ENCODE peak calls at places on chromosomes 11 and 22, in nine cellular contexts. D, B, O, Q, N, Y, K, H and A are unnamed samples.

GRCh38 chr22:23315341-23315917 is 135.1 kb downstream of the BCR start:
- DNase-seq in D (peak; percentile 60), B (peak; percentile 56), O (peak; percentile 64), Q (peak; percentile 43), N (peak; percentile 75), Y (peak; percentile 71), K (no peak), H (peak; percentile 76), A (peak; percentile 56)

GRCh38 chr11:75330279-75330678 is 21.2 kb downstream of the ARRB1 start:
- DNase-seq in D (no peak), B (no peak), O (no peak), Q (no peak), N (no peak), Y (no peak), K (no peak), H (no peak), A (no peak)

GRCh38 chr22:17980638-17981051 is 43.7 kb downstream of the MICAL3 start:
- DNase-seq in D (no peak), B (no peak), O (peak; percentile 54), Q (no peak), N (peak; percentile 27), Y (no peak), K (no peak), H (peak; percentile 56), A (peak; percentile 29)

GRCh38 chr22:39282642-39283311 is 36.6 kb downstream of the RPL3 start:
- DNase-seq in D (no peak), B (no peak), O (no peak), Q (no peak), N (no peak), Y (no peak), K (no peak), H (no peak), A (no peak)

GRCh38 chr11:17498475-17498874 is 21.8 kb upstream of the ABCC8 start:
- DNase-seq in D (no peak), B (no peak), O (peak; percentile 38), Q (no peak), N (peak; percentile 62), Y (no peak), K (no peak), H (no peak), A (no peak)

GRCh38 chr11:117449111-117449693 is 121.5 kb downstream of the CEP164 start:
- DNase-seq in D (no peak), B (no peak), O (peak; percentile 24), Q (no peak), N (no peak), Y (no peak), K (no peak), H (no peak), A (no peak)

GRCh38 chr11:111911563-111912401 is at the start of gene CRYAB:
- DNase-seq in D (peak; percentile 96), B (peak; percentile 75), O (peak; percentile 98), Q (peak; percentile 89), N (peak; percentile 34), Y (peak; percentile 84), K (no peak), H (peak; percentile 79), A (no peak)

GRCh38 chr11:125110996-125111340 is 458 bp downstream of the TMEM218 start:
- DNase-seq in D (no peak), B (no peak), O (peak; percentile 55), Q (no peak), N (no peak), Y (no peak), K (no peak), H (no peak), A (no peak)

GRCh38 chr11:76236092-76237026 is 30.1 kb upstream of the WNT11 start:
- DNase-seq in D (no peak), B (peak; percentile 57), O (peak; percentile 85), Q (no peak), N (peak; percentile 93), Y (peak; percentile 57), K (no peak), H (peak; percentile 71), A (peak; percentile 56)

GRCh38 chr11:60764879-60765278 is 8.2 kb downstream of the MS4A15 start:
- DNase-seq in D (no peak), B (no peak), O (no peak), Q (no peak), N (no peak), Y (no peak), K (no peak), H (no peak), A (no peak)

GRCh38 chr11:12508151-12508740 is 130.9 kb downstream of the PARVA start:
- DNase-seq in D (no peak), B (no peak), O (peak; percentile 85), Q (peak; percentile 34), N (no peak), Y (peak; percentile 83), K (no peak), H (peak; percentile 90), A (no peak)

GRCh38 chr11:131688056-131688693 is 317.8 kb downstream of the NTM start:
- DNase-seq in D (no peak), B (peak; percentile 26), O (peak; percentile 81), Q (peak; percentile 14), N (peak; percentile 84), Y (peak; percentile 42), K (no peak), H (peak; percentile 71), A (no peak)

GRCh38 chr22:44951510-44951816 is 58.3 kb downstream of the PHF21B start:
- DNase-seq in D (no peak), B (no peak), O (no peak), Q (no peak), N (no peak), Y (no peak), K (no peak), H (no peak), A (no peak)

GRCh38 chr11:46649180-46649738 is 31.9 kb downstream of the ATG13 start:
- DNase-seq in D (peak; percentile 44), B (peak; percentile 66), O (peak; percentile 92), Q (peak; percentile 84), N (peak; percentile 4), Y (peak; percentile 96), K (no peak), H (peak; percentile 98), A (no peak)

DNA sequence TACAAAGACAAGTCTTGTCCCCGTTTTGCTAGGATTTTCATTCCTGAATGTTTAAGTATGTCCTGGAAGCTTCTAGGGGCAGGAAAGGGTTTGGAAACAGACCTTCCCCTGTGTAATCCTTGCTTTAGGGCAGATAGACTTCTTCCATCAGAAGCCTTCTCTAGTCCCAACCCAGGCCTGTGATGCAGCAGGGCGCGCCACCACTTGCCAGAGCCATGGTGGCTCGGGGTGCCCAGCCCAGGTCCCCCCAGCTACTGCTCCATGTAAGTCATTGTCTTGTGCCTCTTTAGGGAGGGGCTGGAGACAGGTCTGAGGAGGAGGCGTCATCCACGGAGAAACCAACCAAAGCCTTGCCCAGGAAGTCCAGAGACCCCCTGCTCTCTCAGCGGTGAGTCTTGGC is 4.3 kb downstream of the NOL12 start:
- DNase-seq in D (no peak), B (no peak), O (no peak), Q (no peak), N (no peak), Y (no peak), K (no peak), H (no peak), A (no peak)
- H3K27ac ChIP-seq in D (peak overlapping the region; percentile 70), B (no peak overlapping the region), O (no peak overlapping the region), Q (no peak overlapping the region), N (no peak overlapping the region), Y (no peak overlapping the region), K (no peak overlapping the region), H (no peak overlapping the region), A (no peak overlapping the region)

GRCh38 chr22:19051381-19051780 is 70.8 kb downstream of the DGCR2 start:
- DNase-seq in D (no peak), B (no peak), O (no peak), Q (no peak), N (no peak), Y (no peak), K (no peak), H (no peak), A (no peak)
- H3K36me3 ChIP-seq in D (peaks cover 6% of the 10 kb centered on the region), B (peaks cover 10% of the 10 kb centered on the region), O (peaks cover 19% of the 10 kb centered on the region), Q (peaks cover 12% of the 10 kb centered on the region), N (no peaks in the 10 kb centered on the region), Y (peaks cover 13% of the 10 kb centered on the region), K (no peaks in the 10 kb centered on the region), H (peaks cover 44% of the 10 kb centered on the region), A (peaks cover 35% of the 10 kb centered on the region)

GRCh38 chr11:78420796-78421209 is 3.2 kb upstream of the GAB2 start:
- DNase-seq in D (peak; percentile 32), B (peak; percentile 70), O (peak; percentile 80), Q (peak; percentile 62), N (no peak), Y (peak; percentile 88), K (no peak), H (peak; percentile 82), A (no peak)

GRCh38 chr11:78419327-78419726 is 1.7 kb upstream of the GAB2 start:
- DNase-seq in D (no peak), B (peak; percentile 73), O (peak; percentile 97), Q (peak; percentile 44), N (no peak), Y (peak; percentile 98), K (no peak), H (peak; percentile 99), A (no peak)

GRCh38 chr11:78417888-78418583 is 416 bp upstream of the GAB2 start:
- DNase-seq in D (peak; percentile 66), B (peak; percentile 82), O (peak; percentile 92), Q (peak; percentile 83), N (peak; percentile 94), Y (peak; percentile 73), K (no peak), H (peak; percentile 87), A (peak; percentile 74)

GRCh38 chr11:78418584-78419211 is 1.1 kb upstream of the GAB2 start:
- DNase-seq in D (no peak), B (no peak), O (peak; percentile 32), Q (no peak), N (no peak), Y (no peak), K (no peak), H (no peak), A (no peak)

DNA sequence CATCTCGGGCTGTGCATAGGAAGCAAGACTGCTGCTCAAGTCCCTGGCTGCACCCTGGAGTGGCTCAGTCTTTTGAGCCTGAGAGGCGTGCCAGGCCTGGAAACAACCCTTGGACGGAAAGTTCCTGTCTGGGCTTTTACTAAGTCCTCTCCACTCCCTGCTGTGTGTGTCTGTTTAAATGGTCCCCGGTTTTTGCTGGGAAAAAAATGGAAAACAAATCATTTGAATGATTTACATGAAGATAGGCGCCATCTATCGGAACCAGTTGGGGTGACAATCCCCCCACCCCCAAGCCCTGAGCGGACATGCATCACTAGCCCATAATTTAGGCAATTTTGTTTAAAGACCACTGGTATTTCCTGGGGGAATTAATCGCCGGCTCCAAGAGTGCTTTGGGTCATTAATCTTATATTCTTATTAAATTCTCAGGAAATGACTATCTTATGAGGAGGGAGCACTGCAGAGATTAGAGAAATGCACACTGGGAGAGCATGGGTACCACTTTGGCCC is 2.7 kb upstream of the GAB2 start:
- DNase-seq in D (peak; percentile 57), B (peak; percentile 58), O (peak; percentile 85), Q (peak; percentile 84), N (peak; percentile 79), Y (peak; percentile 89), K (no peak), H (peak; percentile 94), A (peak; percentile 60)
- H3K4me3 ChIP-seq in D (peak overlapping the region; percentile 26), B (no peak overlapping the region), O (peak overlapping the region; percentile 82), Q (no peak overlapping the region), N (no peak overlapping the region), Y (no peak overlapping the region), K (peak overlapping the region; percentile 51), H (no peak overlapping the region), A (no peak overlapping the region)

GRCh38 chr11:4436424-4436823 is 12.7 kb upstream of the OR52K2 start:
- DNase-seq in D (no peak), B (no peak), O (no peak), Q (no peak), N (no peak), Y (no peak), K (no peak), H (no peak), A (no peak)

GRCh38 chr11:4430060-4430459 is 19.0 kb upstream of the OR52K2 start:
- DNase-seq in D (no peak), B (no peak), O (no peak), Q (no peak), N (no peak), Y (no peak), K (no peak), H (no peak), A (no peak)

GRCh38 chr11:4433852-4434251 is 15.2 kb upstream of the OR52K2 start:
- DNase-seq in D (no peak), B (no peak), O (no peak), Q (no peak), N (no peak), Y (no peak), K (no peak), H (no peak), A (no peak)
- H3K27ac ChIP-seq in D (no peak overlapping the region), B (no peak overlapping the region), O (no peak overlapping the region), Q (no peak overlapping the region), N (no peak overlapping the region), Y (no peak overlapping the region), K (no peak overlapping the region), H (no peak overlapping the region), A (no peak overlapping the region)